ENCODE peak calls at places on chromosomes 13 and 19, in nine cellular contexts. T is T-cell, M is AG04449, D is COR-L47, Y is amygdala, O is NCI-H69, C is lung microvascular endothelial cell, Q is mucosa of gallbladder, W is neural progenitor cell. V is an unnamed sample.

GRCh38 chr13:65302691-65303090 is 1927.4 kb downstream of the PCDH9 start:
- DNase-seq in T (no peak), M (no peak), D (no peak), Y (no peak), O (no peak), C (no peak), Q (no peak), W (no peak), V (no peak)

GRCh38 chr19:33547676-33548075 is 26.1 kb upstream of the PEPD start:
- DNase-seq in T (no peak), M (no peak), D (no peak), Y (no peak), O (no peak), C (no peak), Q (no peak), W (no peak), V (no peak)

GRCh38 chr13:111470933-111471332 is 150.5 kb downstream of the TEX29 start:
- DNase-seq in T (no peak), M (no peak), D (no peak), Y (no peak), O (no peak), C (no peak), Q (no peak), W (no peak), V (no peak)

GRCh38 chr19:53091413-53091812 is 11.8 kb downstream of the ZNF160 start:
- DNase-seq in T (no peak), M (no peak), D (no peak), Y (no peak), O (no peak), C (no peak), Q (no peak), W (peak), V (no peak)

GRCh38 chr19:5013761-5014160 is 44.8 kb downstream of the KDM4B start:
- DNase-seq in T (no peak), M (no peak), D (no peak), Y (no peak), O (no peak), C (no peak), Q (no peak), W (no peak), V (no peak)

GRCh38 chr13:100392709-100393630 is 195.6 kb downstream of the GGACT start:
- DNase-seq in T (no peak), M (peak), D (no peak), Y (no peak), O (peak), C (peak), Q (peak), W (no peak), V (no peak)

GRCh38 chr13:102367836-102368235 is 34.0 kb downstream of the FGF14 start:
- DNase-seq in T (no peak), M (no peak), D (no peak), Y (no peak), O (peak), C (no peak), Q (no peak), W (no peak), V (no peak)

GRCh38 chr19:16537111-16537510 is 5.1 kb downstream of the CHERP start:
- DNase-seq in T (no peak), M (no peak), D (no peak), Y (no peak), O (no peak), C (no peak), Q (no peak), W (no peak), V (no peak)

GRCh38 chr19:4059931-4060620 is 6.6 kb downstream of the ZBTB7A start:
- DNase-seq in T (peak), M (no peak), D (no peak), Y (no peak), O (no peak), C (no peak), Q (no peak), W (no peak), V (no peak)

GRCh38 chr13:34371108-34371507 is 553.2 kb downstream of the RFC3 start:
- DNase-seq in T (no peak), M (no peak), D (no peak), Y (no peak), O (no peak), C (no peak), Q (no peak), W (no peak), V (no peak)

GRCh38 chr13:43805071-43805468 is 18.3 kb upstream of the ENOX1 start:
- DNase-seq in T (no peak), M (no peak), D (peak), Y (no peak), O (peak), C (peak), Q (no peak), W (no peak), V (peak)

GRCh38 chr19:44367024-44367423 is 10.5 kb upstream of the ZNF112 start:
- DNase-seq in T (no peak), M (no peak), D (no peak), Y (no peak), O (peak), C (peak), Q (no peak), W (no peak), V (no peak)

GRCh38 chr19:44003461-44004134 is 841 bp downstream of the ZNF230 start:
- DNase-seq in T (no peak), M (no peak), D (peak), Y (no peak), O (peak), C (peak), Q (no peak), W (peak), V (no peak)

GRCh38 chr13:33183431-33184130 is 102.0 kb downstream of the STARD13 start:
- DNase-seq in T (no peak), M (no peak), D (no peak), Y (no peak), O (no peak), C (no peak), Q (no peak), W (no peak), V (no peak)

GRCh38 chr19:5321851-5322681 is 18.5 kb downstream of the PTPRS start:
- DNase-seq in T (no peak), M (no peak), D (no peak), Y (no peak), O (no peak), C (no peak), Q (no peak), W (peak), V (no peak)

GRCh38 chr13:44022196-44022595 is 142.5 kb downstream of the LACC1 start:
- DNase-seq in T (no peak), M (no peak), D (no peak), Y (no peak), O (no peak), C (no peak), Q (no peak), W (no peak), V (no peak)

GRCh38 chr19:43534811-43535761 is 2.1 kb downstream of the ZNF575 start:
- DNase-seq in T (no peak), M (no peak), D (peak), Y (no peak), O (peak), C (peak), Q (peak), W (peak), V (peak)

GRCh38 chr19:19849056-19849455 is 16.6 kb upstream of the ZNF253 start:
- DNase-seq in T (no peak), M (no peak), D (no peak), Y (no peak), O (no peak), C (no peak), Q (no peak), W (no peak), V (no peak)

GRCh38 chr19:19064098-19064722 is 416 bp downstream of the SLC25A42 start:
- DNase-seq in T (no peak), M (no peak), D (peak), Y (no peak), O (peak), C (no peak), Q (no peak), W (no peak), V (no peak)

GRCh38 chr13:20993211-20993610 is 68.2 kb downstream of the LATS2 start:
- DNase-seq in T (no peak), M (no peak), D (no peak), Y (no peak), O (no peak), C (no peak), Q (no peak), W (no peak), V (no peak)

GRCh38 chr13:110911880-110912279 is 3.0 kb downstream of the ANKRD10 start:
- DNase-seq in T (no peak), M (no peak), D (no peak), Y (no peak), O (no peak), C (no peak), Q (no peak), W (no peak), V (no peak)

GRCh38 chr19:2038284-2039081 is 12.6 kb downstream of the MKNK2 start:
- DNase-seq in T (no peak), M (no peak), D (no peak), Y (no peak), O (no peak), C (no peak), Q (no peak), W (no peak), V (no peak)

GRCh38 chr13:42333613-42334328 is 61.8 kb downstream of the AKAP11 start:
- DNase-seq in T (no peak), M (no peak), D (peak), Y (no peak), O (peak), C (peak), Q (no peak), W (peak), V (no peak)

GRCh38 chr19:30857388-30857787 is 485.2 kb downstream of the ZNF536 start:
- DNase-seq in T (no peak), M (no peak), D (no peak), Y (no peak), O (no peak), C (no peak), Q (no peak), W (no peak), V (no peak)

GRCh38 chr19:2166741-2167738 is 3.3 kb downstream of the DOT1L start:
- DNase-seq in T (no peak), M (no peak), D (no peak), Y (no peak), O (no peak), C (peak), Q (peak), W (no peak), V (peak)

GRCh38 chr19:703651-704446 is 4.9 kb upstream of the PALM start:
- DNase-seq in T (peak), M (no peak), D (no peak), Y (no peak), O (peak), C (peak), Q (peak), W (peak), V (no peak)

V was measured in hypothalamus.